ENCODE peak calls at places on chromosomes 2 and 18, in seven cellular contexts. C is activated effector memory CD4-positive, alpha-beta T cell treated with Interleukin-2 at 50 U/mL for 16 hours; Z is activated naive CD4-positive, alpha-beta T cell treated with anti-CD3 and anti-CD28 coated beads, Interleukin-2, amount 10 ng/mL, durations not matched to agents 7 days and 5 days; M is transverse colon; A is PC-9; U is pancreas; X is HEK293T. G is an unnamed sample.

GRCh38 chr2:209208211-209208610 is 215.6 kb upstream of the MAP2 start:
- DNase-seq in C (no peak), Z (peak), M (peak), A (peak), U (peak), X (peak), G (peak)

GRCh38 chr2:179005976-179006375 is 44.0 kb downstream of the CCDC141 start:
- DNase-seq in C (no peak), Z (no peak), M (no peak), A (no peak), U (no peak), X (no peak), G (no peak)

GRCh38 chr18:55699233-55699765 is 111.3 kb upstream of the TCF4 start:
- DNase-seq in C (no peak), Z (no peak), M (no peak), A (no peak), U (no peak), X (no peak), G (no peak)

GRCh38 chr2:36456227-36456788 is 100.7 kb downstream of the CRIM1 start:
- DNase-seq in C (no peak), Z (no peak), M (peak), A (no peak), U (peak), X (no peak), G (no peak)

GRCh38 chr2:30232801-30233130 is 1.4 kb downstream of the LBH start:
- DNase-seq in C (peak), Z (peak), M (peak), A (no peak), U (no peak), X (no peak), G (no peak)

GRCh38 chr2:164015328-164016123 is 279.7 kb upstream of the FIGN start:
- DNase-seq in C (no peak), Z (no peak), M (no peak), A (no peak), U (no peak), X (no peak), G (peak)

GRCh38 chr2:77348821-77349220 is 173.4 kb downstream of the LRRTM4 start:
- DNase-seq in C (no peak), Z (no peak), M (no peak), A (no peak), U (no peak), X (no peak), G (no peak)

GRCh38 chr2:164661349-164661748 is 40.1 kb upstream of the GRB14 start:
- DNase-seq in C (no peak), Z (no peak), M (no peak), A (no peak), U (no peak), X (no peak), G (peak)

GRCh38 chr2:203623616-203624015 is 82.8 kb upstream of the CD28 start:
- DNase-seq in C (no peak), Z (no peak), M (no peak), A (no peak), U (no peak), X (no peak), G (peak)

GRCh38 chr18:21179590-21180220 is 62.3 kb upstream of the GREB1L start:
- DNase-seq in C (no peak), Z (peak), M (peak), A (peak), U (no peak), X (peak), G (peak)

GRCh38 chr2:170895023-170895759 is 33.9 kb upstream of the GORASP2 start:
- DNase-seq in C (no peak), Z (no peak), M (no peak), A (no peak), U (no peak), X (no peak), G (no peak)

GRCh38 chr18:79385749-79386341 is 9.9 kb upstream of the NFATC1 start:
- DNase-seq in C (no peak), Z (no peak), M (no peak), A (no peak), U (no peak), X (no peak), G (no peak)

GRCh38 chr2:41899189-41899588 is 148.6 kb upstream of the PKDCC start:
- DNase-seq in C (no peak), Z (no peak), M (no peak), A (peak), U (no peak), X (no peak), G (no peak)

GRCh38 chr2:182522428-182522896 is 95.6 kb upstream of the PDE1A start:
- DNase-seq in C (no peak), Z (no peak), M (no peak), A (no peak), U (no peak), X (no peak), G (peak)